ENCODE peak calls at places on chromosomes 13 and 19, in five cellular contexts. U is upper lobe of left lung, C is fibroblast of pulmonary artery, J is IMR-90, Q is mucosa of descending colon. X is an unnamed sample.

GRCh38 chr19:39303373-39304184 is 7.4 kb downstream of the IFNL1 start:
- DNase-seq in U (no peak), C (no peak), J (no peak), Q (no peak), X (no peak)

GRCh38 chr19:20925481-20925880 is 2.4 kb downstream of the ZNF85 start:
- DNase-seq in U (no peak), C (no peak), J (no peak), Q (no peak), X (no peak)

GRCh38 chr13:30845297-30846214 is 60.5 kb upstream of the MEDAG start:
- DNase-seq in U (no peak), C (no peak), J (no peak), Q (no peak), X (no peak)

GRCh38 chr13:24223341-24224231 is 63.1 kb downstream of the SPATA13 start:
- DNase-seq in U (peak), C (no peak), J (no peak), Q (no peak), X (no peak)

GRCh38 chr19:912181-913079 is 589 bp downstream of the R3HDM4 start:
- DNase-seq in U (peak), C (peak), J (no peak), Q (no peak), X (no peak)

GRCh38 chr19:33477781-33478180 is 43.8 kb downstream of the PEPD start:
- DNase-seq in U (no peak), C (no peak), J (peak), Q (no peak), X (no peak)

GRCh38 chr19:35773020-35773809 is 2.1 kb upstream of the ARHGAP33 start:
- DNase-seq in U (no peak), C (peak), J (peak), Q (no peak), X (peak)

GRCh38 chr19:29841209-29841558 is 29.4 kb downstream of the CCNE1 start:
- DNase-seq in U (no peak), C (no peak), J (no peak), Q (no peak), X (no peak)

GRCh38 chr13:20901668-20902437 is 693 bp downstream of the XPO4 start:
- DNase-seq in U (peak), C (peak), J (peak), Q (peak), X (peak)

GRCh38 chr19:38293281-38293680 is 10.8 kb upstream of the C19orf33 start:
- DNase-seq in U (no peak), C (no peak), J (no peak), Q (no peak), X (no peak)

GRCh38 chr19:16571689-16572331 is 405 bp downstream of the SLC35E1 start:
- DNase-seq in U (no peak), C (peak), J (peak), Q (no peak), X (peak)

GRCh38 chr13:70784590-70784989 is 676.3 kb upstream of the KLHL1 start:
- DNase-seq in U (no peak), C (no peak), J (no peak), Q (no peak), X (no peak)

GRCh38 chr13:75762066-75762937 is 126.2 kb downstream of the LMO7 start:
- DNase-seq in U (no peak), C (no peak), J (peak), Q (no peak), X (no peak)

GRCh38 chr19:39301562-39301961 is 5.4 kb downstream of the IFNL1 start:
- DNase-seq in U (no peak), C (no peak), J (no peak), Q (no peak), X (no peak)

GRCh38 chr19:46472592-46472991 is 1.2 kb upstream of the PNMA8A start:
- DNase-seq in U (no peak), C (no peak), J (no peak), Q (no peak), X (no peak)

GRCh38 chr19:23698711-23699520 is 11.9 kb upstream of the ZNF675 start:
- DNase-seq in U (no peak), C (no peak), J (no peak), Q (peak), X (no peak)

GRCh38 chr13:99357920-99358319 is 50.7 kb upstream of the GPR183 start:
- DNase-seq in U (no peak), C (peak), J (no peak), Q (no peak), X (no peak)

GRCh38 chr13:101301053-101301452 is 115.3 kb downstream of the NALCN start:
- DNase-seq in U (no peak), C (no peak), J (no peak), Q (no peak), X (no peak)

GRCh38 chr13:72677431-72677830 is 50.0 kb downstream of the MZT1 start:
- DNase-seq in U (no peak), C (no peak), J (no peak), Q (no peak), X (no peak)

GRCh38 chr19:2041436-2041685 is 9.7 kb downstream of the MKNK2 start:
- DNase-seq in U (no peak), C (no peak), J (no peak), Q (no peak), X (no peak)
- H3K4me3 ChIP-seq in U (peak), C (no peak), J (no peak), Q (no peak), X (no peak)

GRCh38 chr13:41428155-41428554 is 29.2 kb upstream of the RGCC start:
- DNase-seq in U (peak), C (peak), J (no peak), Q (no peak), X (no peak)
- TF ChIP-seq CTCF in U (peak), C (peak), J (peak), Q (no peak), X (peak)

DNA sequence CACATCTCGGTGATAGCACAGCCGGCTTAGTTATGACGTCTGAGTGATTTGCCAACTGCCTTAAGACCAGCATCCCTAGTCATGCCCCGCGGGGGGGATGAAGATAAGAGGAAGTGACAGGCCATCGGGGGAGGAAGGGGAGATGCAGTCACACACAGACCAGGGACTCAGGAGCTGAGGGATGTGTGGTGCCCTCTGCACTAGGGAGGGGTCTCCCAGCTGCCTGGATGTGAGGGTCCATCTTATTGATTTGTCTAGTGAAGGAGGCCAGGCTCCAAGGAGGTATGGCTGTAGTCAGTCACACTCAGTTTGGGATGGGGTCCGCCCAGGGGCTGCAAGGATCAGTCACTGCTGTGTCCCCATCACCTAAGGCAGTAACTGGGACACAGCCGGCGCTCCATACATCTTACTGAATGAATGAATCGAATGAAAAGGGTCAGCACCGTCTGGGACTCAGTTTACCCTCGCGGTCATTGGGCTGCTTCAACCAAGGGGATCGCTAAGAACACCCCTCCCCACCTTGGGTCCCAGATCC is 19.3 kb upstream of the ERCC1 start:
- DNase-seq in U (no peak), C (peak), J (peak), Q (no peak), X (peak)
- H3K4me3 ChIP-seq in U (peak), C (peak), J (peak), Q (no peak), X (peak)

GRCh38 chr19:51016798-51017683 is 2.5 kb downstream of the KLK10 start:
- DNase-seq in U (peak), C (peak), J (peak), Q (peak), X (peak)
- TF ChIP-seq CTCF in U (peak), C (peak), J (peak), Q (peak), X (peak)

DNA sequence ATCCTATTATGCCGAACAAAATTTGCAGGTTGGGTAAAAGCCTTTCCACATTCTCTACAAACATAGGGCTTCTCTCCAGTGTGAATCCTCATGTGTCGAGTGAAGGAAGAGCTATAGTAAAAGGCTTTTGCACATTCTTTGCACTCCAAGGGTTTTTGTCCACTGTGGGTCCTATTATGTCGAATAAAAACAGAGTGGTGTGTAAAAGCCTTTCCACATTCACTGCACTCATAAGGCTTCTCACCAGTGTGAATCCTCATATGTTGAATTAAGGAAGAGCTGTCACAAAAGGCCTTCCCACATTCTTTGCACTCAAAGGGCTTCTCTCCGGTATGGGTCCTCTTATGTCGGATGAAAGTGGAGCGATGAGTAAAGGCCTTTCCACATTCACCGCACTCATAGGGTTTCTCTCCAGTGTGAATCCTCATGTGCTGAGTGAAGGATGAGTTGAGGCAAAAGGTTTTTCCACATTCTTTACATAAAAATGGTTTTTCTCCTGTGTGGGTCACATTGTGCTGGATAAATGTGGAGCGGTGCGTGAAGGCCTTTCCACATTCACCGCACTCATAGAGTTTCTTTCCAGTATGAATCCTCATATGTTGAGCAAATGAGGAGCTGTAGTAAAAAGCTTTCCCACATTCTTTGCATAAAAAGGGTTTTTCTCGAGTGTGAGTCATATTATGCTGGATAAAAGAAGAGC is 13.6 kb downstream of the ZNF599 start:
- DNase-seq in U (no peak), C (no peak), J (no peak), Q (no peak), X (no peak)
- H3K4me3 ChIP-seq in U (no peak), C (no peak), J (no peak), Q (no peak), X (no peak)

DNA sequence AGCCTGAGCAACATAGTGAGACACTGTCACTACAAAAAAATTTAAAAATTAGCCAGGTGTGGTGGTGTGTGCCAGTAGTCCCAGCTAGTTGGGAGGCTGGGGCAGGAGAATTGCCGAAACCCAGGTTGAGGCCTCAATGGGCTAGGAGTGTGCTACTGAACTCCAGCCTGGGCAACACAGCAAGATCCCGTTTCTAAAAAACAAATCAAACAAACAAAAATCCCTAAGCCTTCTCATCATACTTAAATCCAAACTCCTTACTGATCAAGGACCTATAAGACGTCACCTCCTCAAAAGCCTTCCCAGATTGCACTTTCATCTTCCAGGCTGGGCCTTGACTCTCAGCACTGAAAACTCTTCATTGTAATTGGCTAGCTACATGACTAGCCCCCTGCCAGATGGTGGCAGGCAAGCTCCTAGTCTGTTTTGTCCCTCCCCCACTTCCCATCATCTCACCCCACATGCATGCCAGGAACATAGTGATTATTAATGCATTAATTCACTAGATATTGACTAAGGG is 17.5 kb upstream of the NANOS3 start:
- DNase-seq in U (no peak), C (peak), J (peak), Q (no peak), X (peak)
- TF ChIP-seq CTCF in U (no peak), C (no peak), J (no peak), Q (no peak), X (no peak)

GRCh38 chr19:6066661-6067646 is 43.3 kb downstream of the RFX2 start:
- DNase-seq in U (no peak), C (peak), J (peak), Q (peak), X (peak)
- H3K4me3 ChIP-seq in U (no peak), C (no peak), J (no peak), Q (no peak), X (no peak)

GRCh38 chr13:28754698-28755545 is 36.2 kb upstream of the SLC46A3 start:
- DNase-seq in U (peak), C (peak), J (peak), Q (peak), X (peak)
- TF ChIP-seq CTCF in U (no peak), C (peak), J (peak), Q (no peak), X (peak)